ENCODE peak calls at places on chromosomes 3 and 15, in nine cellular contexts. S is left cardiac atrium, R is psoas muscle, B is COR-L47, T is NCI-H774, V is hepatic stellate cell, U is skeletal muscle cell, E is aorta, Z is ACHN. D is an unnamed sample.

GRCh38 chr15:85618956-85619491 is 175.7 kb downstream of the KLHL25 start:
- DNase-seq in B (no peak), R (peak; percentile 87), V (peak; percentile 57), U (peak; percentile 98), T (no peak), Z (peak; percentile 84), S (peak; percentile 79), E (peak; percentile 89), D (peak; percentile 87)

GRCh38 chr3:185411133-185411532 is 48.2 kb downstream of the MAP3K13 start:
- DNase-seq in U (no peak), V (no peak), Z (no peak), B (no peak), S (no peak), R (no peak), E (no peak), T (no peak), D (no peak)

GRCh38 chr3:50607271-50608091 is 4.1 kb downstream of the CISH start:
- DNase-seq in Z (no peak), V (no peak), B (no peak), R (peak; percentile 67), S (no peak), T (no peak), E (no peak), U (no peak), D (no peak)

GRCh38 chr15:81270781-81271491 is 53.0 kb downstream of the STARD5 start:
- DNase-seq in T (no peak), B (no peak), E (no peak), V (no peak), R (no peak), S (no peak), U (no peak), Z (no peak), D (no peak)

GRCh38 chr3:161149529-161149928 is 44.4 kb upstream of the B3GALNT1 start:
- DNase-seq in T (no peak), B (no peak), R (no peak), V (peak; percentile 23), U (no peak), E (no peak), S (no peak), Z (no peak), D (no peak)

GRCh38 chr3:8441969-8442559 is 59.6 kb upstream of the LMCD1 start:
- DNase-seq in U (no peak), T (peak; percentile 4), B (peak; percentile 2), S (no peak), V (peak; percentile 79), R (no peak), Z (peak; percentile 78), E (no peak), D (no peak)

GRCh38 chr3:56525291-56525690 is 31.7 kb upstream of the CCDC66 start:
- DNase-seq in T (no peak), Z (no peak), R (no peak), V (no peak), U (no peak), B (no peak), S (no peak), E (no peak), D (no peak)

GRCh38 chr15:99486371-99487336 is 79.1 kb upstream of the MEF2A start:
- DNase-seq in R (peak; percentile 92), V (peak; percentile 90), T (peak; percentile 10), E (peak; percentile 95), U (no peak), S (peak; percentile 92), B (peak; percentile 86), Z (peak; percentile 67), D (peak; percentile 74)

GRCh38 chr3:74630602-74631001 is 16.1 kb upstream of the CNTN3 start:
- DNase-seq in Z (no peak), S (no peak), B (no peak), U (no peak), T (no peak), R (no peak), E (no peak), V (peak; percentile 19), D (no peak)

GRCh38 chr15:76756371-76756770 is 148.8 kb downstream of the SCAPER start:
- DNase-seq in S (no peak), U (no peak), B (no peak), T (no peak), V (peak; percentile 1), E (no peak), R (no peak), Z (no peak), D (no peak)

GRCh38 chr3:72663429-72663828 is 184.8 kb downstream of the SHQ1 start:
- DNase-seq in B (peak; percentile 13), V (no peak), E (no peak), U (peak; percentile 16), R (no peak), S (no peak), Z (no peak), T (no peak), D (no peak)

GRCh38 chr15:59138243-59138642 is 33.3 kb downstream of the CCNB2 start:
- DNase-seq in R (peak; percentile 58), S (peak; percentile 34), T (no peak), B (peak; percentile 1), U (no peak), Z (peak; percentile 72), E (peak; percentile 62), V (peak; percentile 57), D (no peak)

GRCh38 chr15:45116482-45117326 is 2.6 kb downstream of the DUOXA2 start:
- DNase-seq in S (no peak), U (no peak), T (no peak), B (no peak), E (no peak), Z (no peak), V (no peak), R (no peak), D (no peak)

GRCh38 chr3:197306374-197307086 is 8.1 kb upstream of the DLG1 start:
- DNase-seq in Z (peak; percentile 87), U (peak; percentile 61), E (no peak), S (no peak), B (no peak), R (no peak), V (peak; percentile 52), T (no peak), D (no peak)

GRCh38 chr3:165895919-165896318 is 58.7 kb upstream of the BCHE start:
- DNase-seq in Z (peak; percentile 38), U (no peak), E (no peak), B (peak; percentile 39), V (no peak), R (no peak), T (no peak), S (no peak), D (no peak)

GRCh38 chr15:75502360-75502759 is 50.9 kb upstream of the SIN3A start:
- DNase-seq in E (no peak), Z (no peak), R (no peak), S (no peak), B (no peak), U (no peak), T (no peak), V (no peak), D (no peak)

GRCh38 chr3:66858656-66859381 is 139.3 kb upstream of the KBTBD8 start:
- DNase-seq in V (no peak), T (no peak), S (no peak), U (no peak), Z (no peak), R (no peak), B (no peak), E (no peak), D (no peak)

GRCh38 chr3:39849992-39850706 is 40.7 kb downstream of the MYRIP start:
- DNase-seq in U (no peak), V (no peak), T (no peak), E (no peak), B (peak; percentile 32), Z (no peak), R (no peak), S (no peak), D (no peak)

GRCh38 chr3:113084777-113085176 is 94.0 kb downstream of the GTPBP8 start:
- DNase-seq in R (no peak), V (no peak), B (no peak), T (no peak), E (peak; percentile 60), Z (no peak), S (no peak), U (peak; percentile 64), D (peak; percentile 88)

GRCh38 chr3:52361893-52362292 is 45.8 kb downstream of the DNAH1 start:
- DNase-seq in T (no peak), S (no peak), B (no peak), V (no peak), U (no peak), R (peak; percentile 46), Z (no peak), E (no peak), D (no peak)

GRCh38 chr3:111212511-111212910 is 140.9 kb downstream of the NECTIN3 start:
- DNase-seq in B (no peak), U (no peak), R (no peak), Z (no peak), S (no peak), E (no peak), T (no peak), V (no peak), D (no peak)

GRCh38 chr3:171967932-171968678 is 71.3 kb upstream of the FNDC3B start:
- DNase-seq in E (peak; percentile 65), V (peak; percentile 41), R (no peak), U (peak; percentile 58), Z (no peak), T (no peak), S (peak; percentile 61), B (no peak), D (peak; percentile 75)

GRCh38 chr3:143288944-143289343 is 169.4 kb downstream of the CHST2 start:
- DNase-seq in T (no peak), U (no peak), R (no peak), E (no peak), Z (no peak), S (no peak), V (no peak), B (no peak), D (no peak)

GRCh38 chr3:82462977-82463376 is 701.5 kb upstream of the GBE1 start:
- DNase-seq in Z (no peak), U (no peak), B (peak; percentile 4), V (no peak), E (no peak), T (no peak), R (no peak), S (no peak), D (no peak)

GRCh38 chr3:72340476-72341379 is 507.5 kb downstream of the SHQ1 start:
- DNase-seq in T (no peak), V (no peak), S (peak; percentile 18), B (no peak), R (no peak), E (no peak), Z (no peak), U (no peak), D (no peak)

GRCh38 chr3:24583004-24583403 is 88.4 kb upstream of the THRB start:
- DNase-seq in R (no peak), S (no peak), E (no peak), T (no peak), Z (peak; percentile 14), V (no peak), U (no peak), B (no peak), D (no peak)

GRCh38 chr3:115704661-115705338 is 81.5 kb downstream of the GAP43 start:
- DNase-seq in Z (no peak), R (no peak), U (no peak), S (no peak), T (peak; percentile 8), V (no peak), E (no peak), B (no peak), D (no peak)

GRCh38 chr15:39426552-39427532 is 154.0 kb upstream of the THBS1 start:
- DNase-seq in R (peak; percentile 60), Z (no peak), T (no peak), U (peak; percentile 76), S (peak; percentile 70), B (no peak), E (peak; percentile 83), V (peak; percentile 21), D (no peak)

GRCh38 chr3:69354948-69355347 is 30.9 kb downstream of the FRMD4B start:
- DNase-seq in T (no peak), U (no peak), Z (no peak), E (no peak), S (no peak), V (no peak), B (no peak), R (no peak), D (no peak)

GRCh38 chr3:77259701-77260100 is 219.8 kb downstream of the ROBO2 start:
- DNase-seq in R (no peak), B (peak; percentile 79), Z (no peak), E (no peak), V (no peak), U (no peak), T (peak; percentile 49), S (no peak), D (no peak)

GRCh38 chr3:105744202-105744601 is 124.6 kb downstream of the CBLB start:
- DNase-seq in Z (no peak), R (no peak), T (no peak), U (no peak), E (no peak), V (no peak), S (no peak), B (no peak), D (no peak)

D was measured in sciatic nerve.